ENCODE peak calls at places on chromosomes 13 and 19, in six cellular contexts. O, X, R, U, C and D are unnamed samples.

GRCh38 chr19:55418185-55418584 is 10.6 kb upstream of the UBE2S start:
- DNase-seq in C (peak; percentile 88), U (peak; percentile 73), X (peak; percentile 92), R (peak; percentile 71), O (no peak), D (peak; percentile 82)

GRCh38 chr13:112424098-112424497 is 47.9 kb downstream of the SPACA7 start:
- DNase-seq in R (no peak), O (no peak), C (no peak), U (no peak), X (no peak), D (no peak)

GRCh38 chr13:113534236-113534860 is 43.8 kb upstream of the DCUN1D2 start:
- DNase-seq in C (no peak), U (no peak), O (no peak), R (no peak), X (no peak), D (no peak)

GRCh38 chr13:102721800-102722231 is 27.0 kb upstream of the METTL21C start:
- DNase-seq in X (peak; percentile 91), R (no peak), U (no peak), C (peak; percentile 64), O (no peak), D (no peak)

GRCh38 chr13:109468123-109468522 is 318.3 kb downstream of the IRS2 start:
- DNase-seq in R (no peak), O (no peak), X (no peak), C (no peak), U (no peak), D (no peak)

GRCh38 chr13:20064128-20064527 is 96.7 kb downstream of the GJA3 start:
- DNase-seq in X (no peak), U (no peak), O (no peak), C (peak; percentile 51), R (no peak), D (peak; percentile 73)

GRCh38 chr19:41624515-41624914 is 2.4 kb downstream of the CEACAM4 start:
- DNase-seq in R (no peak), X (no peak), U (no peak), C (no peak), O (no peak), D (no peak)

GRCh38 chr13:53191091-53191490 is 162.5 kb downstream of the OLFM4 start:
- DNase-seq in X (no peak), C (peak; percentile 4), U (no peak), O (no peak), R (no peak), D (no peak)

GRCh38 chr19:2952953-2953481 is 8.2 kb upstream of the ZNF77 start:
- DNase-seq in C (no peak), O (no peak), R (no peak), U (peak; percentile 83), X (no peak), D (no peak)

GRCh38 chr13:40170091-40170490 is 496.4 kb downstream of the FOXO1 start:
- DNase-seq in R (no peak), X (no peak), O (no peak), U (no peak), C (no peak), D (no peak)

GRCh38 chr13:40273173-40274000 is 393.1 kb downstream of the FOXO1 start:
- DNase-seq in X (no peak), R (no peak), U (no peak), O (no peak), C (no peak), D (no peak)

DNA sequence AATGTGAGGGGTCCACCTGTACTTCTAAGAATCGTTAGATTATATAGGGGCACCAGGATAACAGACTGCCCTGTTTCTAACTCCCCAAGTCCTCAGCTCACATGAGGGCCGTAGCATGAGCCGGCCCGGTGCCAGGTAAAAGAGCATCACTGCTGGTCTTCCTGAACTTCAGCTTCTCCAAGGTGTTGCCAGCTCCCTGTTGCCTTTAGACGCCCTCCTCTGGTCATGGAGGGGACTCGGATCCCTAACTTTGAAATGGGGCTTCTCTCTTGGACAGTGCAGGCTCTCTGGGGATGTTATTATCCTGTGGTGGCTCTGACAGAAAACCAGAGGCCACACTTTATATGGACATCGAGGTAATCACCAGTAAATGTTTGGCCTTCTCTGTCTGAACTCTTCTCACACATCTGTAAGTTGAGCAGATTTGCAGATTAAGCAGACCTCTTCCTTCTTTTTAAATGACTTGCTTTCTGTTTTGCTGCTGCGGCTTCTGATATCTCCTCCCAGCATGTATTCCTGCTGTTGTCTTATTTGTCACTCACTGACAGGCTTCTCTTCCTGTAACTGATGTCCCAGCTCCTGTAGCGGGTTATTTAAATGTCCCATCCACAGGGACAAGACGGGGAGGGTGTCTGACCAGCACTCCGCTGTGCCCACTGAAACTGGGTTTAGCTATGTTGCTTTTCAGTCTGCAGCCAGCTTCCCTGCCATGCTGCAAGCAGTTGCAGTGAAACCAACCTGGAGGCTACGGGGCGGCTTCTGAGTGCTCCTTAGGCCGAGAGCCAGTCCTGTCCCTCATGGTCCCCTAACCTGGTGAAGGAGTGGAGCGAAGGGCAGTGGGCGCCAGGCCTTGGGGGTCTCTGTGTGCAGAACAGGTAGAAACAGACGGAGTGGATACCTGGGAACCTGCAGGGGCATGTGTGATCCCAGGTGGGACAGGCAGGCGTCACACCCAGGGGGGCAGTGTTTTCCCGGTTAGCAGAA is 39.2 kb downstream of the TSSK6 start:
- DNase-seq in R (no peak), X (peak; percentile 60), O (no peak), U (no peak), C (peak; percentile 53), D (peak; percentile 35)
- TF ChIP-seq CTCF in R (peak; percentile 70), X (peak; percentile 57), O (no peak), U (no peak), C (peak; percentile 59), D (peak; percentile 62)

DNA sequence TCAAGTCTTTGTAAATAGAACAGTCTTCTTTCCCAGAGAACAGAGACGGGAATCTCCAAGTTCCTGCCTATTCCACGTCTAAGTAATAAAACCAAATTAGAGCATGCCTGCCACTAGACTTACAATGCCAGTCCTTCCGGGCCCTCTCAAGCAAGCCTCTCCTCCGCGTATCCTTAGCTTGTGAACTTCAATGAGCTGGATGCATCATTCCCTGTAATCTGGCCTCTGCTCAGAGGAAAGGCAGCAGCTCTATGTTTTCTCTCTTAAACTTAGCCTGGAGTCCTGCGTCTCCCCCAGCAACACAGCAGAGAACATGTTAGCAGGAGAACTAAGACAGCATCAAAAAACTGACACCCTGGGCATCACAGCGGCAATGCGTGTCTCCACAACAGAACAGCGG is 8.2 kb downstream of the NALCN start:
- DNase-seq in O (no peak), R (no peak), C (no peak), U (no peak), X (peak; percentile 46), D (no peak)
- H3K4me3 ChIP-seq in O (no peak overlapping the region), R (no peak overlapping the region), C (no peak overlapping the region), U (no peak overlapping the region), X (no peak overlapping the region), D (no peak overlapping the region)

DNA sequence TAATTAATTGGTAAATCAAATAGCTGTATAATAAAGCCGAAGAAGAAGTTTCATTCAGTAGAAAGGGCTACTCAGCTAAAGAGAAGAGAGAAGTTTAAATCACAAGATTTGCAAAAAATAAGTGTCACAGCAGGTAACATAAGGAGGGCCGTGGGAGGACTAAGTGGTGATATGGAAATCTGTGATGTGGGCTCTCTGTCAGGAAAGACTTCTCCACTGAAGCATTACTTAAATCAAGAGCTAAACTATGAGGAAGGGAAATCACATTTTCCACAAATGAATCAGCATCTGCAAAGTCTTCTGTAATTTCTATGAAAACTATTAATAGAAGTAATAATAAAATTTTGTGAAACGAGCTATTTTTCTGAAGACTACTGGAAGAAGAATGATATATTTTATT is 153.8 kb downstream of the PCDH9 start:
- DNase-seq in O (no peak), U (no peak), X (peak; percentile 23), R (no peak), C (peak; percentile 17), D (no peak)
- TF ChIP-seq CTCF in O (no peak), U (no peak), X (no peak), R (no peak), C (no peak), D (no peak)

GRCh38 chr19:1425902-1426301 is 12.3 kb upstream of the RPS15 start:
- DNase-seq in X (no peak), O (no peak), R (no peak), C (no peak), U (no peak), D (no peak)
- H3K4me3 ChIP-seq in X (no peak overlapping the region), O (no peak overlapping the region), R (no peak overlapping the region), C (no peak overlapping the region), U (no peak overlapping the region), D (no peak overlapping the region)

GRCh38 chr19:36931684-36932083 is 15.6 kb downstream of the ZNF568 start:
- DNase-seq in C (no peak), X (no peak), U (no peak), O (no peak), R (no peak), D (no peak)
- TF ChIP-seq CTCF in C (no peak), X (no peak), U (no peak), O (no peak), R (no peak), D (no peak)

GRCh38 chr19:7596191-7596937 is 701 bp downstream of the CAMSAP3 start:
- DNase-seq in C (no peak), R (peak; percentile 59), X (no peak), O (no peak), U (no peak), D (no peak)

GRCh38 chr19:7597689-7598088 is 2.0 kb downstream of the CAMSAP3 start:
- DNase-seq in O (no peak), R (no peak), X (peak; percentile 24), U (no peak), C (no peak), D (no peak)

GRCh38 chr19:7600721-7601120 is 5.1 kb downstream of the CAMSAP3 start:
- DNase-seq in X (no peak), R (no peak), U (no peak), C (no peak), O (no peak), D (no peak)

GRCh38 chr19:7598180-7598579 is 2.5 kb downstream of the CAMSAP3 start:
- DNase-seq in X (no peak), U (no peak), O (no peak), R (no peak), C (no peak), D (no peak)

DNA sequence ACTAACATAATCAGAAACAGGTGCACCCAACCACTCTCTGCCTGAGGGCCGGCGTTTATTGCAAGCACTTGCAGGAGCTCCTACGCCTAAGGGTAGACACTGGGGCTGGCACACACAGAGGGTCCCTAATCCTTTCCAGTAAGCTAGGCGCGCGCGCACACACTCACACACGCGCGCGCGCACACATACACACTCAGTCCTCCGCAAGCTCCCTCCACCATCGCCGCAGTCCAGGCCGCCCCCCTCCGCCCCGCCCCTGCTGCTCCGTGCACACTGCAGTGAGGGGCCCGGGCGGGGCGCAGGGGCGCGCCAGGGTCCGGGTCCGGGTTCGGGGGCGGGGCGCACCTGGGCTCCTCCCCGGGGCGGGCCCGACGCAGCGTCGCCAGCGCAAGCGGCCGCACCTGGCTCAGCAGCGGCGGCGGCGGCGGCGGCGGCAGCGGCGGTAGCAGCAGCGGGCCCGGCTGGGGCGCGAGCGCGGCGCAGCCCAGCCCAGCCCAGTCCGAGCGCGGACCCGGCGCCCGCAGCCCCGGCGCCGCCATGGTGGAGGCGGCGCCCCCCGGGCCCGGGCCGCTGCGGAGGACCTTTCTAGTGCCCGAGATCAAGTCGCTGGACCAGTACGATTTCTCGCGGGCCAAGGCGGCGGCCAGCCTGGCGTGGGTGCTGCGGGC is at the start of gene CAMSAP3:
- DNase-seq in X (peak; percentile 72), R (peak; percentile 91), O (no peak), U (peak; percentile 66), C (no peak), D (no peak)
- H3K4me3 ChIP-seq in X (no peak within 1 kb of the TSS), R (peak within 1 kb of the TSS; percentile 64), O (peak within 1 kb of the TSS; percentile 56), U (peak within 1 kb of the TSS; percentile 65), C (no peak within 1 kb of the TSS), D (peak within 1 kb of the TSS; percentile 7)

GRCh38 chr19:46205183-46205984 is 24.2 kb upstream of the IGFL1 start:
- DNase-seq in X (no peak), U (no peak), R (no peak), C (no peak), O (no peak), D (no peak)
- TF ChIP-seq CTCF in X (no peak), U (no peak), R (no peak), C (no peak), O (no peak), D (no peak)